ENCODE peak calls at places on chromosomes 2 and 18, in four cellular contexts. S is iris pigment epithelial cell, V is lung, T is psoas muscle. M is an unnamed sample.

GRCh38 chr2:71743995-71744675 is 290.8 kb downstream of the DYSF start:
- DNase-seq in V (no peak), S (peak), T (peak), M (no peak)

GRCh38 chr18:52275817-52276216 is 64.2 kb upstream of the DCC start:
- DNase-seq in T (no peak), V (no peak), S (no peak), M (no peak)

GRCh38 chr18:24991661-24992060 is 360.3 kb downstream of the ZNF521 start:
- DNase-seq in V (no peak), T (no peak), S (no peak), M (no peak)

GRCh38 chr2:205758051-205758450 is 75.8 kb downstream of the NRP2 start:
- DNase-seq in S (peak), T (no peak), V (no peak), M (no peak)

GRCh38 chr2:230023313-230023712 is 45.4 kb downstream of the SLC16A14 start:
- DNase-seq in V (no peak), T (no peak), S (no peak), M (no peak)

GRCh38 chr18:79457239-79457638 is 61.5 kb downstream of the NFATC1 start:
- DNase-seq in V (no peak), T (no peak), S (no peak), M (no peak)

GRCh38 chr2:53646788-53647187 is 120.8 kb upstream of the CHAC2 start:
- DNase-seq in S (no peak), T (no peak), V (no peak), M (no peak)

GRCh38 chr18:52903858-52904257 is 563.9 kb downstream of the DCC start:
- DNase-seq in S (no peak), T (no peak), V (peak), M (no peak)

GRCh38 chr2:150866431-150866830 is 379.0 kb upstream of the RND3 start:
- DNase-seq in S (peak), V (no peak), T (no peak), M (no peak)

GRCh38 chr2:210195066-210195852 is 24.1 kb upstream of the KANSL1L start:
- DNase-seq in S (peak), T (no peak), V (no peak), M (no peak)

GRCh38 chr2:195520671-195521155 is 136.3 kb upstream of the SLC39A10 start:
- DNase-seq in V (no peak), S (peak), T (no peak), M (no peak)

GRCh38 chr2:72274284-72274869 is 126.7 kb upstream of the CYP26B1 start:
- DNase-seq in T (no peak), S (peak), V (no peak), M (no peak)

GRCh38 chr2:219684721-219685689 is 57.6 kb downstream of the SLC4A3 start:
- DNase-seq in S (peak), V (peak), T (peak), M (no peak)

GRCh38 chr18:52160652-52161051 is 179.3 kb upstream of the DCC start:
- DNase-seq in T (no peak), V (no peak), S (no peak), M (no peak)

GRCh38 chr2:75994759-75995158 is 284.0 kb upstream of the GCFC2 start:
- DNase-seq in S (no peak), V (no peak), T (no peak), M (no peak)

GRCh38 chr2:10880586-10881321 is 31.0 kb upstream of the KCNF1 start:
- DNase-seq in S (no peak), T (no peak), V (no peak), M (no peak)

GRCh38 chr2:65377556-65378307 is 54.7 kb downstream of the SPRED2 start:
- DNase-seq in S (peak), T (no peak), V (no peak), M (no peak)

GRCh38 chr2:16717477-16717876 is 51.8 kb upstream of the CYRIA start:
- DNase-seq in V (no peak), S (no peak), T (no peak), M (no peak)

GRCh38 chr2:88059979-88060906 is 4.7 kb upstream of the KRCC1 start:
- DNase-seq in V (no peak), T (no peak), S (peak), M (no peak)

GRCh38 chr2:18949871-18950597 is 360.7 kb upstream of the NT5C1B start:
- DNase-seq in T (no peak), S (peak), V (no peak), M (no peak)

GRCh38 chr2:224778474-224778877 is 62.3 kb upstream of the CCDC195 start:
- DNase-seq in S (peak), V (peak), T (no peak), M (peak)

GRCh38 chr2:238640486-238640885 is 207.4 kb upstream of the TWIST2 start:
- DNase-seq in S (no peak), V (no peak), T (no peak), M (no peak)

GRCh38 chr2:41966431-41966893 is 81.4 kb upstream of the PKDCC start:
- DNase-seq in V (peak), S (peak), T (peak), M (no peak)

GRCh38 chr2:238720232-238720672 is 127.6 kb upstream of the TWIST2 start:
- DNase-seq in S (peak), T (peak), V (peak), M (no peak)

GRCh38 chr2:80364511-80365212 is 60.1 kb upstream of the LRRTM1 start:
- DNase-seq in S (no peak), V (no peak), T (no peak), M (no peak)

M was measured in T-helper 17 cell.